ENCODE peak calls at places on chromosomes 4 and X, in eight cellular contexts. O is stimulated activated CD4-positive, alpha-beta T cell treated with anti-CD3 and anti-CD28 coated beads, Interleukin-4, amount 100 ng/mL, for 4 hours; C is lower leg skin; S is astrocyte; E is transverse colon; Y is NCI-H524; L is stimulated activated CD8-positive, alpha-beta memory T cell treated with anti-CD3 and anti-CD28 coated beads, Interleukin-2, amount 100 ng/mL, for 48 hours; G is NAMALWA. T is an unnamed sample.

GRCh38 chr4:41009411-41009810 is 204.9 kb downstream of the APBB2 start:
- DNase-seq in O (no peak), C (no peak), S (peak), E (no peak), Y (no peak), L (no peak), G (no peak), T (no peak)

GRCh38 chr4:168119100-168119499 is 26.8 kb downstream of the ANXA10 start:
- DNase-seq in O (no peak), C (no peak), S (no peak), E (no peak), Y (no peak), L (no peak), G (no peak), T (no peak)

GRCh38 chr4:145881991-145882390 is 56.6 kb downstream of the ZNF827 start:
- DNase-seq in O (no peak), C (no peak), S (no peak), E (peak), Y (no peak), L (no peak), G (no peak), T (no peak)

GRCh38 chrX:45445745-45446412 is 245.2 kb upstream of the DIPK2B start:
- DNase-seq in O (no peak), C (no peak), S (peak), E (no peak), Y (no peak), L (no peak), G (no peak), T (no peak)

GRCh38 chrX:57573754-57574153 is 18.1 kb upstream of the ZXDB start:
- DNase-seq in O (peak), C (no peak), S (no peak), E (no peak), Y (peak), L (no peak), G (peak), T (no peak)

GRCh38 chr4:8281519-8282133 is 12.1 kb downstream of the HTRA3 start:
- DNase-seq in O (no peak), C (peak), S (peak), E (peak), Y (no peak), L (no peak), G (no peak), T (no peak)

GRCh38 chr4:72701987-72702819 is 133.2 kb upstream of the ADAMTS3 start:
- DNase-seq in O (no peak), C (no peak), S (peak), E (no peak), Y (peak), L (no peak), G (peak), T (no peak)

GRCh38 chr4:42391356-42391675 is 6.0 kb upstream of the SHISA3 start:
- DNase-seq in O (no peak), C (no peak), S (no peak), E (no peak), Y (no peak), L (no peak), G (no peak), T (no peak)

GRCh38 chrX:108537005-108537404 is 97.4 kb downstream of the COL4A5 start:
- DNase-seq in O (no peak), C (no peak), S (peak), E (no peak), Y (peak), L (no peak), G (peak), T (no peak)

GRCh38 chr4:78781086-78781630 is 5.0 kb downstream of the BMP2K start:
- DNase-seq in O (no peak), C (no peak), S (no peak), E (no peak), Y (no peak), L (no peak), G (no peak), T (no peak)

GRCh38 chr4:150149381-150149780 is 71.1 kb downstream of the DCLK2 start:
- DNase-seq in O (no peak), C (no peak), S (peak), E (no peak), Y (no peak), L (no peak), G (no peak), T (no peak)

GRCh38 chrX:19121466-19121865 is 802 bp downstream of the ADGRG2 start:
- DNase-seq in O (no peak), C (no peak), S (no peak), E (no peak), Y (peak), L (no peak), G (no peak), T (no peak)

GRCh38 chrX:37883196-37883595 is 35.8 kb upstream of the DYNLT3 start:
- DNase-seq in O (no peak), C (no peak), S (no peak), E (no peak), Y (no peak), L (no peak), G (no peak), T (no peak)

T was measured in stimulated activated effector memory CD8-positive, alpha-beta T cell treated with anti-CD3 and anti-CD28 coated beads, Interleukin-12 subunit alpha, Interleukin-12 subunit beta, amount 100 ng/mL, for 72 hours.